ENCODE peak calls at places on chromosomes 3 and 15, in four cellular contexts. X is GM12878; G is CD4-positive, CD25-positive, alpha-beta regulatory T cell; O is foreskin fibroblast. P is an unnamed sample.

GRCh38 chr3:10447527-10448260 is 57.7 kb downstream of the ATP2B2 start:
- DNase-seq in X (no peak), G (no peak), O (no peak), P (no peak)

GRCh38 chr3:28986922-28987321 is 293.9 kb upstream of the RBMS3 start:
- DNase-seq in X (no peak), G (no peak), O (no peak), P (no peak)

GRCh38 chr3:57556459-57557087 is 499 bp downstream of the PDE12 start:
- DNase-seq in X (no peak), G (peak; percentile 60), O (peak; percentile 51), P (no peak)

GRCh38 chr3:18046531-18046930 is 304.1 kb upstream of the TBC1D5 start:
- DNase-seq in X (no peak), G (no peak), O (no peak), P (no peak)

GRCh38 chr3:132435911-132436425 is 18.7 kb downstream of the DNAJC13 start:
- DNase-seq in X (no peak), G (no peak), O (no peak), P (no peak)

GRCh38 chr15:63905131-63905530 is 71.4 kb upstream of the HERC1 start:
- DNase-seq in X (no peak), G (no peak), O (no peak), P (no peak)

GRCh38 chr3:169662215-169663070 is 1.1 kb downstream of the MECOM start:
- DNase-seq in X (no peak), G (peak; percentile 43), O (peak; percentile 85), P (peak; percentile 21)

GRCh38 chr3:111951032-111951431 is 27.8 kb upstream of the ABHD10 start:
- DNase-seq in X (no peak), G (no peak), O (no peak), P (no peak)

GRCh38 chr3:154844863-154845262 is 235.3 kb upstream of the MME start:
- DNase-seq in X (no peak), G (no peak), O (no peak), P (no peak)

GRCh38 chr15:34773916-34774315 is 19.1 kb upstream of the GJD2 start:
- DNase-seq in X (no peak), G (no peak), O (no peak), P (no peak)

GRCh38 chr3:25426408-25426807 is 1.7 kb upstream of the RARB start:
- DNase-seq in X (no peak), G (no peak), O (peak; percentile 25), P (no peak)

GRCh38 chr3:61869378-61869777 is 308.0 kb downstream of the PTPRG start:
- DNase-seq in X (no peak), G (no peak), O (no peak), P (no peak)

GRCh38 chr3:170154084-170154483 is 27.4 kb downstream of the PHC3 start:
- DNase-seq in X (no peak), G (no peak), O (peak; percentile 38), P (no peak)

GRCh38 chr3:10706156-10707088 is 109.6 kb upstream of the SLC6A11 start:
- DNase-seq in X (no peak), G (no peak), O (no peak), P (no peak)

GRCh38 chr3:22940285-22940684 is 262.8 kb upstream of the UBE2E2 start:
- DNase-seq in X (no peak), G (no peak), O (no peak), P (no peak)

GRCh38 chr3:183108002-183108449 is 8.7 kb upstream of the MCCC1 start:
- DNase-seq in X (no peak), G (no peak), O (peak; percentile 53), P (no peak)

GRCh38 chr15:43880406-43881184 is 53.8 kb downstream of the WDR76 start:
- DNase-seq in X (no peak), G (no peak), O (peak; percentile 57), P (no peak)

GRCh38 chr15:56587686-56588085 is 122.7 kb upstream of the MNS1 start:
- DNase-seq in X (no peak), G (no peak), O (peak; percentile 25), P (no peak)

GRCh38 chr3:10289077-10289476 is 3.7 kb downstream of the GHRL start:
- DNase-seq in X (no peak), G (no peak), O (no peak), P (no peak)

GRCh38 chr3:136255672-136256406 is 5.7 kb downstream of the PCCB start:
- DNase-seq in X (no peak), G (no peak), O (no peak), P (no peak)

GRCh38 chr15:52100807-52101206 is 11.8 kb downstream of the BCL2L10 start:
- DNase-seq in X (peak; percentile 69), G (no peak), O (peak; percentile 95), P (no peak)

GRCh38 chr3:197970588-197970987 is 10.6 kb downstream of the LMLN start:
- DNase-seq in X (no peak), G (no peak), O (no peak), P (no peak)

GRCh38 chr3:168807426-168807825 is 711.7 kb upstream of the GOLIM4 start:
- DNase-seq in X (no peak), G (no peak), O (no peak), P (no peak)

GRCh38 chr3:43855674-43856299 is 165.0 kb downstream of the ABHD5 start:
- DNase-seq in X (peak; percentile 3), G (peak; percentile 62), O (peak; percentile 81), P (peak; percentile 24)

GRCh38 chr3:111776844-111777483 is 82.1 kb upstream of the PHLDB2 start:
- DNase-seq in X (no peak), G (peak; percentile 11), O (no peak), P (no peak)

GRCh38 chr15:41848595-41848994 is 9.9 kb downstream of the PLA2G4B start:
- DNase-seq in X (no peak), G (no peak), O (no peak), P (no peak)

GRCh38 chr3:72388644-72389043 is 459.6 kb downstream of the SHQ1 start:
- DNase-seq in X (no peak), G (no peak), O (no peak), P (no peak)

GRCh38 chr3:24680214-24680967 is 185.7 kb upstream of the THRB start:
- DNase-seq in X (no peak), G (peak; percentile 22), O (peak; percentile 50), P (peak; percentile 36)

GRCh38 chr3:157394361-157394760 is 42.3 kb upstream of the PTX3 start:
- DNase-seq in X (no peak), G (no peak), O (peak; percentile 71), P (no peak)

GRCh38 chr15:31307270-31308184 is 19.1 kb upstream of the KLF13 start:
- DNase-seq in X (no peak), G (no peak), O (no peak), P (no peak)

GRCh38 chr3:97885931-97886824 is 64.4 kb downstream of the CRYBG3 start:
- DNase-seq in X (no peak), G (no peak), O (no peak), P (no peak)

GRCh38 chr15:46344906-46345305 is 710.1 kb downstream of the SQOR start:
- DNase-seq in X (no peak), G (no peak), O (no peak), P (no peak)

GRCh38 chr15:95644476-95644875 is 686.0 kb upstream of the NR2F2 start:
- DNase-seq in X (no peak), G (no peak), O (no peak), P (no peak)

GRCh38 chr15:75989045-75989444 is 23.2 kb downstream of the NRG4 start:
- DNase-seq in X (no peak), G (no peak), O (peak; percentile 57), P (no peak)

GRCh38 chr15:65460948-65461347 is 38.2 kb upstream of the IGDCC4 start:
- DNase-seq in X (no peak), G (peak; percentile 42), O (peak; percentile 21), P (no peak)

GRCh38 chr3:13085081-13085845 is 12.0 kb upstream of the IQSEC1 start:
- DNase-seq in X (no peak), G (no peak), O (no peak), P (no peak)

GRCh38 chr15:63409179-63409578 is 27.5 kb upstream of the CA12 start:
- DNase-seq in X (no peak), G (no peak), O (no peak), P (no peak)

GRCh38 chr3:159236306-159236705 is 434.5 kb downstream of the MFSD1 start:
- DNase-seq in X (no peak), G (no peak), O (peak; percentile 78), P (no peak)

GRCh38 chr15:99719096-99719541 is 14.1 kb downstream of the LYSMD4 start:
- DNase-seq in X (peak; percentile 83), G (no peak), O (peak; percentile 59), P (no peak)
- H3K4me3 ChIP-seq in X (peak overlapping the region; percentile 30), G (no peak overlapping the region), O (no peak overlapping the region), P (no peak overlapping the region)

DNA sequence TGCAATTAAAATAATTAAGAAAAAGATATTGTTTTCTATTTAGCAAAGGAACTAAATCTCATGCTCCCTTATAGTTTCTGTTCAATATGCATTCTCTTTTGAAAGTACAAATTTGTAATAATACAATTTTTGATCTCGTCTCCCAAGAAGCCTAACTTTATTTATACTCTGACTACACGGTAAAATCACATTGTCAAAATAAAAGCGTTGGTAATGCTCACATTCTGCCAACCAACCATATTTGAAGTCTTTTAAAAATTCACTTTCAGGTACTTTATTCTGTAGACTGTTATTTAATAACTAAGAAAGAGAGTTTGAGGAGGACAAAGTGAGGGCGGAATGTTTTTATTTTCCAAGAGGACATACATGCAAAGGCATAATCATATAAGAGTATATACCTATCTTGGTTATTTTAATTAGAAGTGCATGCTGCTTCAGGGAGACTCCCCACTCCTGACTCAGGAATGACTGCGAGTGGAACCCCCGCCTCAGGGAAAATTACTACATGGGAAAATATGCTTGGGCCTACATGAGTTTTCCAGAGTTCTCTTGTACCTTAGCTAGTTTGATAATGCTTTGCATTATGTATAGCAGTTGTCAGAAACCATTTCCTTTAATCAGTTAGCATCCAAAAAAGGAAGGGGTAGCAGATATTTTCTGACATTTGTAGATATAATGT is 19.3 kb downstream of the MBNL1 start:
- DNase-seq in X (no peak), G (no peak), O (peak; percentile 44), P (no peak)
- H3K4me3 ChIP-seq in X (no peak overlapping the region), G (peak overlapping the region; percentile 71), O (no peak overlapping the region), P (no peak overlapping the region)

GRCh38 chr3:128556384-128556783 is 63.4 kb upstream of the GATA2 start:
- DNase-seq in X (no peak), G (no peak), O (no peak), P (no peak)
- H3K4me3 ChIP-seq in X (no peak overlapping the region), G (no peak overlapping the region), O (no peak overlapping the region), P (no peak overlapping the region)

DNA sequence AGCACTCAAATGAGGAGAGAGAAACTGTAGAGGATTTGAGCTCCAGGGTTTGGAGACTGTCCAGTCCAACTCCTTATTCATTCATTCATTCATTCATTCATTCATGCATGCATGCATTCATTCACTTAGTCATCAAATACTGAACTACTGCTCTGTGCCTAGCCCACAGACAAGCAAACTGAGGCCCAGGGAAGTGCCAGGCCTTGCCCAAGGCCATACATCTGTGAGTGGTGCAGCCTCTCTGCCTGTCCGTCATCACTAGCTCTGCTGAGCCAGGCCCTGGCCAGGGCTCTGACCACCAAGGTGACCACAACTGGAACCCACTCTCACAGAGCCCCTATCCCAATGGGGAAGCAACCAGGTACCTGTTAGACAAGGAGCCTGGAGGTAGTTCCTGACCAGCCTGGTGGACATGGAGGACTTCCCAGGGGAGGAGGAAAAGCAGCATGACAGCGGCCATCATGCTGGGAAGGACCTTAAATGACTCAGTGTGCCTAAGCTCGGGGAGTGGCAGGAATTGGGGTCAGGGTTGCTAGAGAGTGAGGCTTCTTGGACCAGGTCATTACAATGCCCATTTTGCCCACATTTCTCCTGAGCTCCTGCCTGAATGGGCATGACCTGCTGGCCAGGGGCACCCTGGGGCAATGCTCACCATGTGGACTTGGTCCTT is 27.5 kb upstream of the RPL29 start:
- DNase-seq in X (no peak), G (no peak), O (no peak), P (no peak)
- H3K4me3 ChIP-seq in X (no peak overlapping the region), G (no peak overlapping the region), O (no peak overlapping the region), P (no peak overlapping the region)

P was measured in Jurkat, Clone E6-1.